ENCODE peak calls at places on chromosomes 7 and 10, in four cellular contexts. G, R, Q and Z are unnamed samples.

GRCh38 chr10:79156334-79157274 is 87.8 kb downstream of the ZMIZ1 start:
- DNase-seq in G (no peak), R (no peak), Q (no peak), Z (no peak)

GRCh38 chr10:73920084-73920483 is 9.2 kb downstream of the PLAU start:
- DNase-seq in G (no peak), R (no peak), Q (no peak), Z (no peak)

GRCh38 chr10:24383681-24384106 is 174.8 kb downstream of the KIAA1217 start:
- DNase-seq in G (peak; percentile 76), R (peak; percentile 81), Q (peak; percentile 75), Z (peak; percentile 86)

GRCh38 chr7:159035571-159036073 is 109.0 kb downstream of the VIPR2 start:
- DNase-seq in G (no peak), R (no peak), Q (no peak), Z (no peak)

GRCh38 chr7:1112109-1112508 is 24.2 kb downstream of the GPER1 start:
- DNase-seq in G (no peak), R (no peak), Q (no peak), Z (no peak)

GRCh38 chr10:130498042-130498441 is 361.9 kb downstream of the GLRX3 start:
- DNase-seq in G (no peak), R (no peak), Q (no peak), Z (no peak)

GRCh38 chr10:87816842-87817178 is 1.2 kb downstream of the ATAD1 start:
- DNase-seq in G (no peak), R (no peak), Q (no peak), Z (no peak)

GRCh38 chr7:103073989-103074518 is 542 bp downstream of the FBXL13 start:
- DNase-seq in G (no peak), R (no peak), Q (no peak), Z (no peak)

GRCh38 chr10:126716366-126716765 is 45.9 kb upstream of the C10orf90 start:
- DNase-seq in G (no peak), R (no peak), Q (no peak), Z (no peak)

GRCh38 chr10:121974019-121974534 is 940 bp downstream of the NSMCE4A start:
- DNase-seq in G (no peak), R (no peak), Q (no peak), Z (no peak)

GRCh38 chr7:113013761-113014449 is 72.7 kb downstream of the GPR85 start:
- DNase-seq in G (no peak), R (no peak), Q (no peak), Z (no peak)

GRCh38 chr10:2950546-2950945 is 116.8 kb upstream of the PFKP start:
- DNase-seq in G (no peak), R (no peak), Q (no peak), Z (no peak)

GRCh38 chr10:58743466-58744115 is 230.9 kb downstream of the BICC1 start:
- DNase-seq in G (no peak), R (no peak), Q (no peak), Z (no peak)

GRCh38 chr7:151662291-151662690 is 142.6 kb upstream of the RHEB start:
- DNase-seq in G (no peak), R (no peak), Q (no peak), Z (no peak)

GRCh38 chr7:151664268-151664667 is 144.6 kb upstream of the RHEB start:
- DNase-seq in G (no peak), R (no peak), Q (no peak), Z (no peak)

GRCh38 chr7:151666886-151667285 is 147.2 kb upstream of the RHEB start:
- DNase-seq in G (no peak), R (no peak), Q (no peak), Z (no peak)

GRCh38 chr7:151663382-151664100 is 143.8 kb upstream of the RHEB start:
- DNase-seq in G (no peak), R (no peak), Q (no peak), Z (no peak)

GRCh38 chr7:151665363-151665762 is 145.7 kb upstream of the RHEB start:
- DNase-seq in G (no peak), R (no peak), Q (no peak), Z (no peak)
- TF ChIP-seq EGR1 in G (no peak), R (no peak), Q (no peak), Z (no peak)

DNA sequence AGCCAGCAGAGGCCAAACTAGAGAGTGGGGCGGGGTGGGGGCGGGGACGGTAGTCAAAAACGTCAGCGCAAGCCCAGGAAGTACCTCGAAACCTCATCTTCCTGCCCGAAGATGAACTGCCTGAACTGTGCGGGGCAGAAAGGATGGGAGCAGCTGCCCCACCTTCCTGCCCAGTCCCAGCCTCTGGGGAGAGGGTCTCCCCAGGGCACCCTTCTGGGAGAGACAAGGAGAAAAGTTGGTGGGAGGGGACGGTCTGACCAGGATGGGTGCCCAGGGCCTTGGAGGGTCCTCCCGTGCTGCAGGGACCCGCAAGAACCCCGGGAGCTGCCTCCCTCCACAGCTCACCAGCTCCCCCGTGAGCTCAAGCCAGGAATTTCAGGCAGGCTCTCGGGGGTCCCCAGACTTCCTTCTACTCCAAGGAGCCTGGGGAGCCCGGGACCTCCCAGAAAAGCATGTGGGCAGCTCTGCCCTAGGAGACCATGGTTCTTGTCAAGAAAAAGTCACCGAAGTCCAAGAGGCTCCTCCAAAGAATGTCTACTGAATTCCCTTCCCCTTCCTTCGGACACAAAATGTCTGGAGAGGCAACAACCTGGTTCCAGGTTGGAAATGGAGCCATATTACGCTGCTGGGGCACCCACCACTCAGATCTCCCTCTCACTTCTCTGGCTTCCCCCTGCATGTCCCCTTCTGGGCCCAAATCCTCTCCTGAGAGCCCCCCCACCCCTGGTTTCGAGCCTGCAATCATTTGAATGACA is 52.8 kb downstream of the RGS10 start:
- DNase-seq in G (peak; percentile 67), R (peak; percentile 32), Q (peak; percentile 53), Z (no peak)
- TF ChIP-seq JUND in G (no peak), R (no peak), Q (no peak), Z (no peak)

DNA sequence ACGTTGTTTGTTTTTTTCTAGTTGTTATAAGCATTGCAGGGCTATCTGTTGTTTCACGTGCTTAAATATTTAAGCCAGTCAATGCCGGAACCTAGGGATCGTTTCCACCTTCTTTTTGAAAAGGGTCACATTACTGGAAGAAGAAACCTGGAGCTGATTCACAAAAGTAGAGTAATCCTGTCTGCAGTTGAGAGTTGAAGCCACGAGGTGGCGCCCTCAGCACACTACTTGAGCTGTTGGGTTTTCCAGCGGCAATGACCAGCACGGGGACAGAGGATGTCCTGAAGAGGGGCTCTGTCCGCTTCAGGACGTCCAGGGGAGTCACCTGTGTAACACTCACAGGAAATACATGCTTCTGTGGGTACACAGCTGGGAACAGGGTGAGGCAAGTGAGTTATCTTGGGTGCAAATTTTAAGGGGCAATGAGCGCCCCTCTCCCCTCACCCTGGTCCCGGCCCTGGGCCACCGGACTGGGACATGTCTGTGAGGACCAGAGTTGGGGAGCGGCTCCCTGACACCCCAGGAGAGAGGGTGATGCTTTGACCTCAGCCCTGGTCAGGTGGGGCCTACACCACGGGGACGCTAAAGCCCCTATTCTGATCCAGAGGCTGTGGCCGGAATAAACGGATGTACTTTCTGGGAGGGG is 26.3 kb upstream of the WDFY4 start:
- DNase-seq in G (peak; percentile 76), R (peak; percentile 55), Q (peak; percentile 49), Z (no peak)
- TF ChIP-seq EGR1 in G (no peak), R (no peak), Q (no peak), Z (no peak)

GRCh38 chr7:128805225-128805624 is 13.5 kb downstream of the CCDC136 start:
- DNase-seq in G (no peak), R (no peak), Q (no peak), Z (no peak)

GRCh38 chr7:128801008-128801407 is 9.2 kb downstream of the CCDC136 start:
- DNase-seq in G (no peak), R (no peak), Q (no peak), Z (no peak)

GRCh38 chr7:128800567-128800966 is 8.8 kb downstream of the CCDC136 start:
- DNase-seq in G (no peak), R (no peak), Q (no peak), Z (no peak)

GRCh38 chr7:128801667-128802066 is 9.9 kb downstream of the CCDC136 start:
- DNase-seq in G (no peak), R (no peak), Q (no peak), Z (no peak)

GRCh38 chr7:128804472-128804871 is 12.7 kb downstream of the CCDC136 start:
- DNase-seq in G (no peak), R (no peak), Q (no peak), Z (no peak)
- TF ChIP-seq JUND in G (no peak), R (no peak), Q (no peak), Z (no peak)

GRCh38 chr10:46094931-46095755 is 49.1 kb upstream of the MSMB start:
- DNase-seq in G (no peak), R (no peak), Q (no peak), Z (no peak)

GRCh38 chr10:46098379-46098778 is 52.3 kb upstream of the MSMB start:
- DNase-seq in G (no peak), R (no peak), Q (no peak), Z (no peak)

GRCh38 chr10:46096909-46097575 is 51.0 kb upstream of the MSMB start:
- DNase-seq in G (no peak), R (no peak), Q (no peak), Z (no peak)

GRCh38 chr10:46097576-46098317 is 51.7 kb upstream of the MSMB start:
- DNase-seq in G (no peak), R (no peak), Q (no peak), Z (no peak)

GRCh38 chr10:46096426-46096825 is 50.4 kb upstream of the MSMB start:
- DNase-seq in G (no peak), R (no peak), Q (no peak), Z (no peak)
- TF ChIP-seq EGR1 in G (no peak), R (no peak), Q (no peak), Z (no peak)

DNA sequence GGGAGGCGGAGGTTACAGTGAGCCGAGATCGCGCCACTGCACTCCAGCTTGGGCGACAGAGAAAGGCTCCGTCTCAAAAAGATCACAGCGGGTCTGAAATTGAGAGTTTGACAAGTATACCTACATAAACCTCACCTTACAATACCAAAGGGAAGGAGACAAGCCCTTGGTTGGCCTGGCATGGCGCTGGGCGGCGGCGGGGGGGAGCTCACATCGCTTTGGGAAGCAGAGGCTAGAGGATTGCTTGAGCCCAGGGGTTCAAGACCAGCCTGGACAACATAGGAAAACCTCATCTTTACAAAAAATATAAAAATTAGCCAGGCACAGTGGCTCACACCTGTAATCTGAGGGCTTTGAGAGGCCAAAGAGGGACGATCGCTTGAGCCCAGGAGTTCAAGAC is 1.1 kb upstream of the ARPC1A start:
- DNase-seq in G (no peak), R (no peak), Q (no peak), Z (no peak)
- TF ChIP-seq JUND in G (no peak), R (no peak), Q (no peak), Z (no peak)

GRCh38 chr10:14605231-14605925 is 169.3 kb downstream of the FAM107B start:
- DNase-seq in G (no peak), R (peak; percentile 15), Q (no peak), Z (peak; percentile 87)
- TF ChIP-seq EGR1 in G (no peak), R (no peak), Q (no peak), Z (no peak)

GRCh38 chr7:157613575-157614322 is 276.9 kb downstream of the DNAJB6 start:
- DNase-seq in G (no peak), R (no peak), Q (no peak), Z (no peak)
- TF ChIP-seq JUND in G (no peak), R (no peak), Q (no peak), Z (no peak)